ENCODE peak calls at places on chromosomes 2 and 18, in four cellular contexts. S, Z, L and Y are unnamed samples.

GRCh38 chr2:118310016-118310877 is 222.0 kb downstream of the INSIG2 start:
- DNase-seq in S (peak), Z (peak), L (no peak), Y (peak)

GRCh38 chr2:135676031-135676430 is 65.6 kb upstream of the UBXN4 start:
- DNase-seq in S (no peak), Z (no peak), L (no peak), Y (no peak)

GRCh38 chr2:46801731-46802664 is 113.6 kb downstream of the MCFD2 start:
- DNase-seq in Z (no peak), S (no peak), L (peak), Y (no peak)

GRCh38 chr2:43417296-43417695 is 178.5 kb downstream of the THADA start:
- DNase-seq in L (no peak), Z (no peak), S (no peak), Y (no peak)

GRCh38 chr2:35820404-35820803 is 535.2 kb upstream of the CRIM1 start:
- DNase-seq in L (no peak), S (no peak), Z (no peak), Y (no peak)

GRCh38 chr18:49335677-49336076 is 124.8 kb downstream of the DYM start:
- DNase-seq in Z (peak), L (no peak), S (no peak), Y (no peak)

GRCh38 chr2:241458687-241459086 is 49.7 kb downstream of the STK25 start:
- DNase-seq in S (no peak), Z (no peak), L (no peak), Y (no peak)

GRCh38 chr18:56112013-56112749 is 524.2 kb upstream of the TCF4 start:
- DNase-seq in L (peak), Z (no peak), S (no peak), Y (no peak)

GRCh38 chr2:191688934-191689695 is 11.2 kb downstream of the NABP1 start:
- DNase-seq in L (peak), S (no peak), Z (no peak), Y (no peak)

GRCh38 chr2:205654878-205655601 is 27.3 kb upstream of the NRP2 start:
- DNase-seq in S (no peak), L (peak), Z (no peak), Y (no peak)

GRCh38 chr18:12011962-12012549 is 30.7 kb downstream of the IMPA2 start:
- DNase-seq in Z (no peak), L (no peak), S (no peak), Y (no peak)

GRCh38 chr2:218071218-218071937 is 2.3 kb downstream of the RUFY4 start:
- DNase-seq in L (no peak), Z (no peak), S (no peak), Y (no peak)

GRCh38 chr2:38215993-38216392 is 140.0 kb upstream of the CYP1B1 start:
- DNase-seq in L (no peak), S (no peak), Z (no peak), Y (no peak)

GRCh38 chr2:55133467-55134315 is 83.4 kb upstream of the RTN4 start:
- DNase-seq in Z (peak), S (peak), L (no peak), Y (no peak)

GRCh38 chr2:240926516-240927389 is 20.6 kb downstream of the CROCC2 start:
- DNase-seq in S (no peak), Z (peak), L (no peak), Y (peak)

GRCh38 chr2:191113761-191114160 is 37.0 kb downstream of the STAT4 start:
- DNase-seq in S (no peak), Z (no peak), L (no peak), Y (no peak)

GRCh38 chr18:56919190-56919589 is 227.7 kb upstream of the BOD1L2 start:
- DNase-seq in L (no peak), Z (no peak), S (no peak), Y (no peak)

GRCh38 chr2:27184115-27184514 is 27.7 kb upstream of the ATRAID start:
- DNase-seq in S (no peak), L (no peak), Z (no peak), Y (no peak)

GRCh38 chr2:155766342-155767115 is 566.0 kb downstream of the NR4A2 start:
- DNase-seq in Z (peak), S (no peak), L (no peak), Y (no peak)

GRCh38 chr2:46134531-46135229 is 162.5 kb upstream of the EPAS1 start:
- DNase-seq in S (no peak), L (no peak), Z (no peak), Y (no peak)

GRCh38 chr2:233458031-233458610 is 103.8 kb downstream of the DGKD start:
- DNase-seq in Z (no peak), S (no peak), L (no peak), Y (no peak)

GRCh38 chr18:74303936-74304335 is 11.7 kb upstream of the C18orf63 start:
- DNase-seq in S (no peak), L (peak), Z (no peak), Y (no peak)

GRCh38 chr2:11559066-11559785 is 25.4 kb downstream of the GREB1 start:
- DNase-seq in S (no peak), Z (no peak), L (no peak), Y (no peak)

DNA sequence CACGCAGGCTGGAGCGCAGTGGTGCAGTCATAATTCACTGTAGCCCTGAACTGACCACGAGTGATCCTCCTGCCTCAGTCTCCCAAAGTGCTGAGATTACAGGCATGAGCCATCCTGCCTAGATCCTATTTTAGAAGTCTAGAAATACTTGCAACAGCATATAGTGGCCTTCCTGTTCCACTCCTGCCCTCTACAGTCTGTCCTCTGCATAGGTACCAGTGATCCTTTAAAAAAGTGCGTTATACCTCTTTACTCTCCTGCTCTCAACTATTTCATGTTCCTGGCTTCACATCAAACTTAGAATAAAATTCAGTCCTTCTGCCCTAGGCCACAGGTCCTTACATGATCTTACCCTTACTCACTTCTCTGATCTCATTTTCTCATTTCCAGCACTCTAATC is 6.0 kb downstream of the COMMD1 start:
- DNase-seq in Z (no peak), S (no peak), L (no peak), Y (no peak)
- TF ChIP-seq CTCF in Z (peak), S (no peak), L (no peak), Y (no peak)

GRCh38 chr2:127407091-127407490 is 11.1 kb upstream of the PROC start:
- DNase-seq in Z (no peak), L (no peak), S (no peak), Y (no peak)

GRCh38 chr2:127406454-127406853 is 11.8 kb upstream of the PROC start:
- DNase-seq in S (no peak), L (no peak), Z (no peak), Y (no peak)

GRCh38 chr2:127408807-127409099 is 9.5 kb upstream of the PROC start:
- DNase-seq in Z (no peak), L (no peak), S (no peak), Y (no peak)

GRCh38 chr2:127407661-127408003 is 10.6 kb upstream of the PROC start:
- DNase-seq in Z (no peak), S (no peak), L (no peak), Y (no peak)

GRCh38 chr2:127408004-127408806 is 10.0 kb upstream of the PROC start:
- DNase-seq in S (peak), L (peak), Z (peak), Y (peak)
- TF ChIP-seq CTCF in S (no peak), L (no peak), Z (no peak), Y (no peak)

DNA sequence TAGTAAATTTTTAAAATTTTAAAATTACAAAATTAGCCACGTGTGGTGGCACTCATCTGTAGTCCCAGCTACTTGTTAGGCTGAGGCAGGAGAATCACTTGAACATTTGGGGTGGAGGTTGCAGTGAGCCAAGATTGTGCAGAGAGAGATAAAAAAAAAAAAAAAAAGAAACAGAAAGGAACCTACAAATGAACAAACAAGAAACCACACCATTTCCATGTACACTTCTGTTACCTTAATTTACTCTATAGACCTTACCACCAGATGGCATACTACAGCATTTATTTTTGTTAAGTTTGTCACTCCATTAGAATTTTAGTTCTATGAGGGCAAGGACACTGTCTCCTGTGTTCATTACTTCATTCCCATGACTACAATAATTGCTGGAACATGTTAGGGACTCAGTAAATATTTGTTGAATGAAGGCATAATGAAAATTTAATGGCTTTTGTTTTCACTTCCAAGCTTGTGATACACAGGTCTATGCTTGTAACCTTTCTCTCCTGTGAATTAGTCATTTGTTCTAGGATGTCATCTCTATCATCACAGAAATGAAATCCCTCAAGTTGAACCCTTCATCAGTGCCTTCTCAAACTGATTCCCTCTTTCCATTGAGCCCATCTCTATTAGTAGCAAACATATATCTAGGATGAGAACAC is 76.0 kb downstream of the ARHGAP15 start:
- DNase-seq in Z (no peak), S (no peak), L (peak), Y (no peak)
- TF ChIP-seq CTCF in Z (no peak), S (peak), L (peak), Y (no peak)

GRCh38 chr2:74416721-74417120 is 4.7 kb downstream of the C2orf81 start:
- DNase-seq in L (no peak), Z (no peak), S (no peak), Y (no peak)

GRCh38 chr2:74415762-74416395 is 5.5 kb downstream of the C2orf81 start:
- DNase-seq in L (no peak), S (no peak), Z (peak), Y (no peak)

GRCh38 chr2:74413001-74413698 is 8.3 kb downstream of the C2orf81 start:
- DNase-seq in Z (no peak), L (no peak), S (no peak), Y (no peak)

GRCh38 chr2:74414475-74414874 is 6.9 kb downstream of the C2orf81 start:
- DNase-seq in Z (peak), S (no peak), L (no peak), Y (no peak)

GRCh38 chr2:74414913-74415761 is 6.3 kb downstream of the C2orf81 start:
- DNase-seq in Z (peak), S (no peak), L (no peak), Y (peak)
- TF ChIP-seq CTCF in Z (no peak), S (no peak), L (peak), Y (no peak)

GRCh38 chr2:147275943-147276342 is 568.9 kb upstream of the ACVR2A start:
- DNase-seq in Z (peak), L (no peak), S (no peak), Y (no peak)
- TF ChIP-seq CTCF in Z (peak), L (no peak), S (no peak), Y (no peak)